ENCODE peak calls at places on chromosomes 5 and 9, in seven cellular contexts. Y is H9, O is neuronal stem cell, Z is mesendoderm, W is H1, V is mesenchymal stem cell, E is trophoblast cell. J is an unnamed sample.

GRCh38 chr5:78537406-78537805 is 111.2 kb downstream of the LHFPL2 start:
- DNase-seq in Y (no peak), O (no peak), Z (no peak), W (no peak), V (no peak), E (no peak), J (no peak)

GRCh38 chr9:103681435-103681834 is 412.7 kb upstream of the SMC2 start:
- DNase-seq in Y (no peak), O (no peak), Z (no peak), W (no peak), V (no peak), E (no peak), J (no peak)

GRCh38 chr9:113587471-113588031 is 124.0 kb downstream of the RGS3 start:
- DNase-seq in Y (peak), O (no peak), Z (peak), W (no peak), V (peak), E (no peak), J (peak)

GRCh38 chr5:140107312-140108092 is 6.4 kb upstream of the PURA start:
- DNase-seq in Y (peak), O (peak), Z (peak), W (no peak), V (peak), E (peak), J (peak)

GRCh38 chr5:177537389-177538361 is 16.7 kb downstream of the FAM193B start:
- DNase-seq in Y (no peak), O (no peak), Z (peak), W (no peak), V (peak), E (no peak), J (peak)

GRCh38 chr5:113193311-113193978 is 216.8 kb downstream of the DCP2 start:
- DNase-seq in Y (no peak), O (no peak), Z (no peak), W (no peak), V (no peak), E (no peak), J (no peak)

GRCh38 chr5:103801681-103802080 is 239.1 kb upstream of the NUDT12 start:
- DNase-seq in Y (no peak), O (no peak), Z (no peak), W (no peak), V (peak), E (no peak), J (peak)

GRCh38 chr9:112489876-112490661 is 3.4 kb downstream of the KIAA1958 start:
- DNase-seq in Y (no peak), O (no peak), Z (peak), W (no peak), V (no peak), E (no peak), J (no peak)

GRCh38 chr5:82023530-82024095 is 51.8 kb downstream of the ATG10 start:
- DNase-seq in Y (no peak), O (no peak), Z (no peak), W (no peak), V (peak), E (no peak), J (peak)

GRCh38 chr9:128341435-128341849 is 1.1 kb downstream of the SLC27A4 start:
- DNase-seq in Y (peak), O (no peak), Z (peak), W (no peak), V (peak), E (peak), J (peak)

GRCh38 chr9:128340691-128341434 is 536 bp downstream of the SLC27A4 start:
- DNase-seq in Y (peak), O (no peak), Z (peak), W (no peak), V (no peak), E (no peak), J (no peak)

GRCh38 chr9:128337972-128338371 is 2.4 kb upstream of the SLC27A4 start:
- DNase-seq in Y (no peak), O (no peak), Z (no peak), W (no peak), V (no peak), E (no peak), J (no peak)

GRCh38 chr9:128342971-128343680 is 2.8 kb downstream of the SLC27A4 start:
- DNase-seq in Y (no peak), O (no peak), Z (no peak), W (no peak), V (no peak), E (no peak), J (no peak)

GRCh38 chr9:128339761-128340690 is at the start of gene SLC27A4:
- DNase-seq in Y (peak), O (peak), Z (peak), W (peak), V (peak), E (peak), J (peak)
- H3K4ac ChIP-seq in Y (no peak), O (no peak), Z (no peak), W (no peak), V (no peak), E (peak), J (peak)

GRCh38 chr5:179620703-179621350 is 2.6 kb downstream of the HNRNPH1 start:
- DNase-seq in Y (no peak), O (no peak), Z (peak), W (no peak), V (no peak), E (no peak), J (no peak)
- H3K4ac ChIP-seq in Y (no peak), O (no peak), Z (no peak), W (no peak), V (no peak), E (peak), J (no peak)

GRCh38 chr5:14231888-14232287 is 88.7 kb downstream of the TRIO start:
- DNase-seq in Y (no peak), O (no peak), Z (no peak), W (no peak), V (no peak), E (no peak), J (no peak)
- H3K4ac ChIP-seq in Y (no peak), O (no peak), Z (no peak), W (no peak), V (no peak), E (peak), J (no peak)

DNA sequence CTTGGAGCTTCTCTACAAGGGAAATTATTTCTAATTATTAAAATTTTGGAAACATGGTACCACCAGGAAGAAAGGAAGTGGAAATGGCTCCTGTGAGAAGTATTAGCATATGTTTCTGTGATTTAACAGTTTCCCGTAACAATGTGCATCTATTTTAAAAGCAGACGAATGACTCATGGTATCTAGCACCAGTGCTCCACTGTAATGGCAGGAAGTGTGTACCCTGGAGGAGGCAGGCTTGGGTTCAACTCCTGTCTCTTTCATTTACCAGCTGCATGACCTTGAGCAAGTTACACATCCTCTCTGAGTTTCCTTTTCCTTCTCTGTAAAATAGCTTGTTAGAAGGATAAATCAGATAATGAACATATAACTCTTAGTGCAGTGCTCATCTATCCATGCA is 41.0 kb upstream of the ANGPTL2 start:
- DNase-seq in Y (peak), O (no peak), Z (no peak), W (no peak), V (peak), E (no peak), J (peak)
- H3K4ac ChIP-seq in Y (no peak), O (no peak), Z (no peak), W (no peak), V (no peak), E (no peak), J (no peak)

DNA sequence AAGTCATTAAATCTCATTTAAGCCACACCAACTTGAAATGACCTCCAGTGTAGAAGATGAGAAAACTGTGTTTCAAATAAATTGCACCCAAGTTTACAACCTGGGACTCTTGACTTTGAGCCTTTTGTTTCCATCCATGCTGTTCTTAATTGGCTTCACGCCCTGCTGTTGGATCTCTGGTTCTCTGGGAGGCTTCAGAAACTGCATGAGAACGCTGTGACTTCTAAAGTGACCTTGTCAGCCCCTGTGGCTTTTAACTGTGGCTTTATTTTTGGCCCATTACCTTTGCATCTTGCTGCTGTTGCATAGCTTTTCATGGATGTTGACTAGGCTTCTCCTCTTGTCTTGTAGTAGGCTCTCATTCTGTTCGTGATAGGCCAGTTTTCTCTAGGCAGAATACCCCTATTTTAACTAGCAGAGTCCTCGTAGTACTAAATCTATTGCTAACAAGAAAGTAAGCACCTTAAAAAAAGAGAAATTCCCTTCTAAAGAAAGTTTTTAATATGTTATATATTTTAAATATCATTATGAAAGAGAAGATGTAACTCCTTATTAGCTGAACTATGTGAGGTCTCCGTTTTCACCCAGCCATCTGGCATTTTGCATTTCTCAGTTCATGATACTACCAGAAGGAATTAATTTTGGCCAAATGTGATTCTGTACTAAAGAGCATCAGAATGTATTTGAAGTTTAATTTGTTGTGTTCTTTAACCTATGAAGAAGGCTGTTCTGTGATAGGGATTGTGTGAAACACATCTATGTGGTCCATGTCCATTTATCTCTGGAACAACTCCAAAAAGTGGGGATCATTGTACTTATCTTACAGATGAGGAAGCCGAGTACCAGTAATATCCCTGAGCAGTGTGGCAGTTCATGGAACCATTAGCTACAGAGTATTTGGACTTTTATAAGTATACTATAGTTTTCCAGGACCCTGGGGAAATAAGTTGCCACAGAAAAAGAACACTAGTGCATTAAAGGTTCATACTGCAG is 29.6 kb downstream of the TNFAIP8 start:
- DNase-seq in Y (no peak), O (no peak), Z (peak), W (no peak), V (no peak), E (no peak), J (no peak)
- H3K4ac ChIP-seq in Y (no peak), O (no peak), Z (no peak), W (no peak), V (no peak), E (no peak), J (no peak)

GRCh38 chr9:128107971-128108783 is 19.4 kb downstream of the PTGES2 start:
- DNase-seq in Y (no peak), O (no peak), Z (no peak), W (no peak), V (no peak), E (no peak), J (no peak)

GRCh38 chr9:128107260-128107970 is 20.1 kb downstream of the PTGES2 start:
- DNase-seq in Y (no peak), O (no peak), Z (no peak), W (no peak), V (no peak), E (no peak), J (no peak)

GRCh38 chr9:128106940-128107259 is 20.6 kb downstream of the PTGES2 start:
- DNase-seq in Y (no peak), O (no peak), Z (no peak), W (no peak), V (no peak), E (no peak), J (no peak)

GRCh38 chr9:128105538-128106175 is 21.9 kb downstream of the PTGES2 start:
- DNase-seq in Y (no peak), O (no peak), Z (no peak), W (no peak), V (no peak), E (no peak), J (no peak)

DNA sequence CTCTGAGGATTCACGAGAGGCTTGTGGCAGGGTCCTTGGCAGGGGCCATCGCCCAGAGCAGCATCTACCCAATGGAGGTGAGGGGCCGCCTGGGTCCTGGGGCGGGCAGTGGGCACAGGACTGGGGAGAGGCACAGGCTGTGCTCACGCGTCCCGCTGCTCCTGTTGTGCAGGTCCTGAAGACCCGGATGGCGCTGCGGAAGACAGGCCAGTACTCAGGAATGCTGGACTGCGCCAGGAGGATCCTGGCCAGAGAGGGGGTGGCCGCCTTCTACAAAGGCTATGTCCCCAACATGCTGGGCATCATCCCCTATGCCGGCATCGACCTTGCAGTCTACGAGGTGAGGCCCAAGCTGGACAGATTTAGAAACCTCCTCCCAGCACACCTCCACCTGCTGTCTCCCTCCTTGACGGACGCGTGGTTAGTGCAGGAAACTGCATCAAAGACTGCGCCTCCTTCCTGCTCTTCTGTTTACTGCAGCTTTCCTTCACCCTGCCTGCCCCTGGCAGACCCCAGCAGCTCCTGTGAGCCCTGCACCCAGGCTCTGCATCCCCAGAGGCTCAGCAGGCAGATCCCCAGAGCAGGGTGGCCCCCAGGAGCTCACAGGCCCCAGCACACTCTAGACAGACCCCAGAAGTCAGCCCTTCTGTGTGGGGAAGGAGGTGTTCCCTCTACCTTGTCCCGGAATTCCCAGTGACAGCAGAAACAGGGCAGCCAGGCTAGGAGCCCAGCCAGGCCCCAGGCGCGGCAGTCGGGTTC is 21.2 kb downstream of the PTGES2 start:
- DNase-seq in Y (peak), O (no peak), Z (no peak), W (no peak), V (no peak), E (no peak), J (no peak)
- H3K4ac ChIP-seq in Y (no peak), O (no peak), Z (no peak), W (no peak), V (no peak), E (no peak), J (no peak)